ENCODE peak calls at places on chromosomes 4 and X, in six cellular contexts. A, J, L, Y, O and K are unnamed samples.
A peak's percentile ranks its signal among the peaks of the same experiment; 100 is the strongest.

GRCh38 chr4:7811536-7812190 is 128.0 kb downstream of the AFAP1 start:
- DNase-seq in A (no peak), J (peak; percentile 72), L (no peak), Y (no peak), O (no peak), K (no peak)

GRCh38 chrX:9919632-9920172 is 47.5 kb upstream of the CLDN34 start:
- DNase-seq in A (no peak), J (no peak), L (no peak), Y (no peak), O (no peak), K (no peak)

GRCh38 chr4:140004580-140005314 is 149.2 kb downstream of the MAML3 start:
- DNase-seq in A (no peak), J (no peak), L (no peak), Y (no peak), O (no peak), K (no peak)

GRCh38 chr4:154626793-154627484 is 14.5 kb upstream of the FGG start:
- DNase-seq in A (peak; percentile 82), J (peak; percentile 26), L (peak; percentile 83), Y (peak; percentile 46), O (peak; percentile 61), K (peak; percentile 78)

GRCh38 chrX:125210146-125210545 is 109.5 kb upstream of the TEX13C start:
- DNase-seq in A (no peak), J (no peak), L (no peak), Y (no peak), O (no peak), K (no peak)

GRCh38 chr4:2090642-2091041 is 31.5 kb downstream of the NAT8L start:
- DNase-seq in A (no peak), J (no peak), L (no peak), Y (no peak), O (no peak), K (no peak)

GRCh38 chr4:129822708-129823504 is 727.0 kb downstream of the C4orf33 start:
- DNase-seq in A (no peak), J (no peak), L (peak; percentile 69), Y (no peak), O (no peak), K (no peak)

GRCh38 chrX:85084770-85085393 is 81.2 kb downstream of the APOOL start:
- DNase-seq in A (peak; percentile 50), J (peak; percentile 23), L (peak; percentile 44), Y (no peak), O (no peak), K (no peak)

GRCh38 chr4:112759313-112759712 is 122.4 kb downstream of the LARP7 start:
- DNase-seq in A (no peak), J (no peak), L (no peak), Y (no peak), O (no peak), K (no peak)

GRCh38 chr4:26323807-26324206 is 3.0 kb downstream of the RBPJ start:
- DNase-seq in A (no peak), J (no peak), L (peak; percentile 42), Y (no peak), O (no peak), K (no peak)

GRCh38 chrX:68409154-68409553 is 24.1 kb downstream of the OPHN1 start:
- DNase-seq in A (no peak), J (no peak), L (no peak), Y (no peak), O (no peak), K (no peak)

GRCh38 chrX:3638280-3638873 is 75.1 kb downstream of the PRKX start:
- DNase-seq in A (peak; percentile 65), J (peak; percentile 57), L (peak; percentile 72), Y (no peak), O (no peak), K (peak; percentile 53)

GRCh38 chr4:88341227-88342192 is 37.1 kb upstream of the HERC6 start:
- DNase-seq in A (no peak), J (no peak), L (peak; percentile 59), Y (no peak), O (no peak), K (no peak)

GRCh38 chr4:176769519-176769918 is 23.2 kb downstream of the VEGFC start:
- DNase-seq in A (no peak), J (no peak), L (peak; percentile 87), Y (no peak), O (no peak), K (no peak)

GRCh38 chr4:27490315-27490714 is 629.7 kb downstream of the STIM2 start:
- DNase-seq in A (no peak), J (no peak), L (no peak), Y (no peak), O (no peak), K (no peak)

GRCh38 chrX:111360839-111361238 is 51.2 kb downstream of the DCX start:
- DNase-seq in A (no peak), J (no peak), L (no peak), Y (no peak), O (no peak), K (no peak)

GRCh38 chr4:93466440-93466839 is 362.1 kb upstream of the ATOH1 start:
- DNase-seq in A (no peak), J (no peak), L (no peak), Y (no peak), O (no peak), K (no peak)

GRCh38 chr4:162727232-162727631 is 439.5 kb downstream of the NAF1 start:
- DNase-seq in A (no peak), J (no peak), L (no peak), Y (no peak), O (no peak), K (no peak)

GRCh38 chr4:72094054-72094780 is 62.4 kb downstream of the NPFFR2 start:
- DNase-seq in A (no peak), J (no peak), L (no peak), Y (no peak), O (no peak), K (no peak)

GRCh38 chr4:154490261-154490588 is 1.4 kb downstream of the DCHS2 start:
- DNase-seq in A (no peak), J (no peak), L (no peak), Y (no peak), O (no peak), K (no peak)

GRCh38 chrX:151825927-151826471 is 86.7 kb upstream of the MAGEA4 start:
- DNase-seq in A (no peak), J (no peak), L (peak; percentile 92), Y (no peak), O (no peak), K (no peak)

GRCh38 chrX:64204252-64204651 is 1.3 kb downstream of the AMER1 start:
- DNase-seq in A (no peak), J (peak; percentile 19), L (no peak), Y (no peak), O (no peak), K (no peak)

GRCh38 chrX:23908219-23909003 is 605 bp downstream of the CXorf58 start:
- DNase-seq in A (no peak), J (no peak), L (no peak), Y (no peak), O (no peak), K (no peak)

GRCh38 chr4:159018062-159018629 is 84.7 kb upstream of the RAPGEF2 start:
- DNase-seq in A (peak; percentile 74), J (no peak), L (no peak), Y (peak; percentile 39), O (no peak), K (no peak)

GRCh38 chr4:94798808-94799207 is 41.1 kb downstream of the BMPR1B start:
- DNase-seq in A (no peak), J (no peak), L (peak; percentile 8), Y (no peak), O (no peak), K (no peak)

GRCh38 chr4:22531226-22531625 is 15.4 kb upstream of the ADGRA3 start:
- DNase-seq in A (no peak), J (no peak), L (no peak), Y (no peak), O (no peak), K (no peak)

GRCh38 chrX:13652256-13653021 is 502 bp upstream of the TCEANC start:
- DNase-seq in A (no peak), J (no peak), L (peak; percentile 76), Y (no peak), O (no peak), K (no peak)

GRCh38 chrX:57752866-57753265 is 72.8 kb upstream of the NLRP2B start:
- DNase-seq in A (no peak), J (no peak), L (no peak), Y (no peak), O (no peak), K (no peak)
- TF ChIP-seq CTCF in A (no peak), J (no peak), L (no peak), Y (no peak), O (peak; percentile 18), K (no peak)

GRCh38 chr4:102022343-102022742 is 231.8 kb downstream of the BANK1 start:
- DNase-seq in A (no peak), J (no peak), L (no peak), Y (no peak), O (no peak), K (no peak)
- TF ChIP-seq CTCF in A (no peak), J (no peak), L (no peak), Y (no peak), O (no peak), K (no peak)

GRCh38 chrX:47587091-47587891 is 5.1 kb downstream of the TIMP1 start:
- DNase-seq in A (no peak), J (peak; percentile 4), L (peak; percentile 49), Y (no peak), O (no peak), K (no peak)

GRCh38 chrX:47586043-47586787 is 4.0 kb downstream of the TIMP1 start:
- DNase-seq in A (no peak), J (peak; percentile 13), L (no peak), Y (no peak), O (no peak), K (no peak)

GRCh38 chrX:47587906-47588735 is 5.9 kb downstream of the TIMP1 start:
- DNase-seq in A (no peak), J (no peak), L (no peak), Y (no peak), O (no peak), K (no peak)

GRCh38 chrX:47595701-47596655 is 13.7 kb downstream of the TIMP1 start:
- DNase-seq in A (no peak), J (no peak), L (peak; percentile 70), Y (no peak), O (no peak), K (no peak)

DNA sequence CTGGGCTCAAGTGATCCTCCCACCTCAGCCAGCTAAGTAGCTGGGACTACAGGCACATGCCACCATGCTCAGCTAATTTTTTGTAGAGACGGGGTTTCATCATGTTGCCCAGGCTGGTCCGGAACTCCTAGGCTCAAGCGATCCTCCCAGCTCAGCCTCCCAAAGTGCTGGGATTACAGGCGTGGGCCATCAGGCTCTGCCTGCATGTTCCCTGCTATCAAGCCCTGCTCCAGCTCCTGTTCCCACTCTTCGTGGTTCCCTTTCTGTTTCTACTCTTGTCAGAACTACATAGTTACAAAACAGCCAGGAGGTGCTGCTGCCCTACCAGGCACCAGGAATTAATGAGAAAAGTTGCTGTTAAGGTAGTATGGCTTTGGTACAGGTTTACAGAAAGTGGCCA is 8.7 kb downstream of the TIMP1 start:
- DNase-seq in A (no peak), J (no peak), L (no peak), Y (no peak), O (no peak), K (no peak)
- TF ChIP-seq CTCF in A (no peak), J (no peak), L (no peak), Y (no peak), O (no peak), K (no peak)

DNA sequence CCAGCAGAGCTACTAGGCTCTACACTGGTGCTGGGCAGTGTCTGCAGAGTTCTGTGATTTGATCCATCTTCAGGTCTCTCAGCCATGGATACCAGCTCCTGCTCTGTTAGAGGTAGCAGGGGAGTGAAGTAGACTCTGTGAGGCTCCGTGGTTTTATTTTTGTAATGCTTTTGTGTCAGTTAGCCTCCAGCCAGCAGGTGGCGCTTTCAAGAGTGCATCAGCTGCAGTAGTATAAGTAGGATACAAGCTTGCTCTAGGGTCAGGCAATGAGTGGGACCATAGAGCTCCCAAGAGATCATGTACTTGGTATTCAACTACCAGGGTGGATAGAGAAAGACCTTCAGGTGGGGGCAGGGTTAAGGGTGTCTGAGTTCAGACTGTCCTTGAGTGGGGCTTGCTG is 362.5 kb upstream of the TRAM1L1 start:
- DNase-seq in A (no peak), J (peak; percentile 24), L (no peak), Y (no peak), O (no peak), K (no peak)
- TF ChIP-seq CTCF in A (no peak), J (peak; percentile 18), L (no peak), Y (no peak), O (no peak), K (peak; percentile 22)